ENCODE peak calls at places on chromosomes 4 and X, in nine cellular contexts. P is spleen, E is transverse colon, T is Panc1, C is GM12891, I is breast epithelium, S is HepG2, G is HCT116, Z is SK-N-SH. R is an unnamed sample.

GRCh38 chr4:147590249-147590920 is 26.8 kb upstream of the TMEM184C start:
- DNase-seq in P (no peak), T (peak), Z (peak), E (peak), C (peak), I (peak), S (peak), G (peak), R (peak)

GRCh38 chr4:76993787-76994641 is 44.5 kb downstream of the SEPTIN11 start:
- DNase-seq in G (no peak), C (peak), I (no peak), E (no peak), T (no peak), P (no peak), S (no peak), Z (no peak), R (no peak)

GRCh38 chrX:150935466-150935865 is 37.0 kb upstream of the CD99L2 start:
- DNase-seq in S (no peak), G (no peak), P (no peak), Z (no peak), I (no peak), E (no peak), T (no peak), C (no peak), R (no peak)

GRCh38 chrX:23493941-23494374 is 159.3 kb downstream of the PTCHD1 start:
- DNase-seq in I (no peak), S (no peak), Z (no peak), E (no peak), T (no peak), G (peak), P (no peak), C (no peak), R (peak)

GRCh38 chr4:25815586-25815985 is 47.2 kb downstream of the SEL1L3 start:
- DNase-seq in C (no peak), Z (no peak), I (no peak), P (no peak), G (no peak), E (no peak), S (no peak), T (no peak), R (no peak)

GRCh38 chr4:87978656-87979055 is 3.1 kb downstream of the SPP1 start:
- DNase-seq in Z (no peak), C (no peak), E (no peak), T (no peak), G (no peak), I (no peak), P (no peak), S (no peak), R (no peak)

GRCh38 chr4:106062452-106062875 is 167.2 kb downstream of the NPNT start:
- DNase-seq in S (peak), G (no peak), C (no peak), T (no peak), E (no peak), Z (no peak), P (no peak), I (no peak), R (peak)

GRCh38 chr4:54091637-54092404 is 8.1 kb upstream of the GSX2 start:
- DNase-seq in E (peak), T (no peak), S (peak), C (no peak), Z (peak), I (peak), G (no peak), P (peak), R (peak)

GRCh38 chr4:80074059-80074458 is 1.0 kb upstream of the ANTXR2 start:
- DNase-seq in G (no peak), I (no peak), Z (no peak), C (no peak), P (no peak), E (no peak), S (no peak), T (no peak), R (no peak)

GRCh38 chrX:97372006-97372766 is 488.5 kb downstream of the RPA4 start:
- DNase-seq in G (no peak), I (no peak), S (no peak), Z (no peak), E (no peak), P (no peak), C (no peak), T (no peak), R (no peak)

GRCh38 chrX:27735914-27736313 is 71.9 kb upstream of the MAGEB10 start:
- DNase-seq in T (no peak), G (no peak), E (no peak), Z (no peak), P (no peak), C (no peak), S (no peak), I (no peak), R (no peak)

GRCh38 chr4:141169391-141169790 is 36.1 kb upstream of the RNF150 start:
- DNase-seq in P (no peak), Z (no peak), C (no peak), E (no peak), T (no peak), G (no peak), S (no peak), I (no peak), R (no peak)

DNA sequence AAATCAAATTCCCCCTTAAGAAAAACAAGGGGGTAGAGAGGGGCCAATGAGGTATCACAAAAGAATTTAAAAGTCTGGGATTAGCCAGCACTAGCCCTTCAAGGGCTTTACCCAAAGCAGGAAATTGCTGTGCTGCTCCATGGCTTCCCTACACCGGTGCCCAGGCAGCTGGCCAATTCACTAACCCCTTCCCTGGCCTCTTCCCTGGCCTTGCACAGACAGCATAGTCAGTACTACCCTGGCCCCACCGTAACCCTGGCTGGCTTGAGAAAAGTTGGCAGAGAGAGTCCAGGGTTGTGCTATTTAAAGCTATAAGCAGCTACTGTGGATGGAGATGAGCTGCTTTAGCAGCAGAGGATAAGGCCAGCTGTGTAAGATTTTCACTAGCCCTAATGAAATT is 43.1 kb downstream of the ADAMTS3 start:
- DNase-seq in C (no peak), P (peak), Z (no peak), S (no peak), T (no peak), E (no peak), I (no peak), G (no peak), R (peak)
- TF ChIP-seq POLR2AphosphoS5 in C (no peak), P (peak), Z (no peak), S (no peak), T (no peak), E (no peak), I (no peak), G (no peak), R (no peak)

DNA sequence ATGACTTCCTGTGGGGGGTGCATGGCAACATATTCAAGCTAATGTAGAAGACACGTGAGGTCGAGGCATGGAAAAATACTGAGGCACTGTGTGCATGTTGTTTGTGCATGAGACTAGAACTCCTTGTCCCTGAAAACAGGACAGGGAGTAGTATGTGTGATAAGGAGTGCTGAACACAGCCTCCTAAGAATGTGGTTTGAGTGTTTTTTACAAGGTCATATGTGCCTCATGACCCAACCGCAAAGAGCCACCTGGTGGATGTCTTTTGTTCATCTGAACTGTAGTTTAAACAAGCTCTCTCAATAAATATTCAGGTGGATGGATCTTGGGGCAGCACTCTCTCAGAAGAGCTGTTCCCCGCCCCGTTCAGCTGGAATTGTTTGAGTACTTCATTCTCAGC is 226.6 kb downstream of the NLGN4X start:
- DNase-seq in P (no peak), G (no peak), I (no peak), T (no peak), E (no peak), C (no peak), S (no peak), Z (no peak), R (no peak)
- TF ChIP-seq POLR2AphosphoS5 in P (no peak), G (no peak), I (no peak), T (no peak), E (no peak), C (no peak), S (no peak), Z (no peak), R (no peak)

DNA sequence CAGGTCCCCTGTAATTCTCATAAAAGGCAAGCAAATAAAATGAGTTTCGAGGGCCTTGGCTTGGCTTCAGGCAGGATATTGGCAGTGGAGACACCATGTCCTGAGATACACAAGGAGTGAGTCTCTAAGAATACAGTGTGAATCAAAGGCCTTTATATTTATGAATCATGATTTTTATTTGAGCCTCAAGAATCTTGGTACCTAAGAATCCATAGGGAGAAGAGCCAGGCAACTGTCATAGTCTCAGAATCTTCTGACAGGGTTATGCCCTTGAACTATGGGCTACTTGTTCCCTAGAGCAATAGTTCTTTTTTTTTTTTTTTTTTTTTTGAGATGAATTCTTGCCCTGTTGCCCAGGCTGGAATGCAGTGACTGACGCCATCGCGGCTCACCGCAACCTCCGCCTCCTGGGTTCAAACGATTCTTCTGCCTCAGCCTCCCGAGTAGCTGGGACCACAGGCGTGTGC is 205.4 kb downstream of the LDB2 start:
- DNase-seq in E (peak), T (no peak), P (no peak), G (no peak), S (no peak), I (peak), C (no peak), Z (no peak), R (no peak)
- TF ChIP-seq POLR2AphosphoS5 in E (no peak), T (no peak), P (no peak), G (no peak), S (no peak), I (no peak), C (no peak), Z (no peak), R (no peak)

GRCh38 chrX:153799326-153799725 is 4.9 kb downstream of the SSR4 start:
- DNase-seq in Z (no peak), S (no peak), C (no peak), P (no peak), G (no peak), E (no peak), T (no peak), I (no peak), R (no peak)
- TF ChIP-seq POLR2AphosphoS5 in Z (no peak), S (no peak), C (no peak), P (no peak), G (no peak), E (no peak), T (no peak), I (no peak), R (no peak)

GRCh38 chrX:118498755-118499154 is 3.1 kb downstream of the DOCK11 start:
- DNase-seq in I (no peak), T (no peak), P (no peak), E (no peak), C (no peak), G (no peak), Z (no peak), S (no peak), R (no peak)
- TF ChIP-seq POLR2AphosphoS5 in I (no peak), T (no peak), P (no peak), E (no peak), C (no peak), G (no peak), Z (no peak), S (no peak), R (no peak)

DNA sequence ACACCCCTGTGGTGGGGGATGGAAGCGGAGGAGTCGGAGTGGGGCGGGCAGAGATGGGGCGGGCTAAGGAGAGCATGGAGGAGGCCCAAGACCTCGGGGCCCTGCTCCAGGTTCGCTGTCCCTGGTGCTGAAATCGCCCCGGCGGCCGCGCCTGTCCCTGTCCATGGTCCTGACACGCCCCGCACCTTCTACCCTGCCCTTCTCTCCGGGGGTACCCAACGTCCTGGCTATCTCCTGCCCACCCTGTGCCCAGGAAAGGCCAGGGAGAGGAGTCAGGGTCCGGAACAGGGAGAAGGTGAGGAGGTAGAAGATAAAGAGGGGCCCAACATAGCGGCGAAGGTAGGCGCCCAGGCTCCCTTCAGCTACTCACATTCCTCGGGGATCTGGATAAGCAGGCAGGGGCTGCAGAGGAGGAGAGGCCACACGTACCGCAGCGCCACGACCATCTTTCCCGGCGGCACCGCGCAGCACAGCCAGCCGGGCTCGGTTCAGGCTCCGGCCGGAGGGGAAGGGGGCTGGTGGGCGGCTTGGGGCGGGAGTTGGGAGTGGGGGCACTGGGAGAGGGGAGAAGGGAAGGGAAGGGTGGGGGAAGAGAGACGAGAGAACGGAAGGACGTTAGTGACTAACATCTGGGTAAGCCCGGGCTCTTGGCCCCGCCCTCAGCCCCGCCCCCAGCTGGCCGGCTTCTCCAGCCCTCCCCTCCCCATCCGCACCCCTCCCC is 10.4 kb downstream of the L1CAM start:
- DNase-seq in T (no peak), P (peak), G (no peak), S (no peak), Z (peak), I (no peak), E (peak), C (peak), R (peak)
- TF ChIP-seq POLR2AphosphoS5 in T (peak), P (no peak), G (no peak), S (no peak), Z (no peak), I (no peak), E (no peak), C (no peak), R (no peak)

GRCh38 chr4:61511716-61512488 is 311.8 kb downstream of the ADGRL3 start:
- DNase-seq in Z (no peak), I (no peak), S (no peak), E (no peak), P (no peak), C (no peak), T (no peak), G (no peak), R (peak)
- TF ChIP-seq POLR2AphosphoS5 in Z (no peak), I (no peak), S (no peak), E (no peak), P (no peak), C (no peak), T (no peak), G (no peak), R (no peak)

GRCh38 chr4:184838249-184839074 is 12.7 kb upstream of the ACSL1 start:
- DNase-seq in E (no peak), Z (no peak), I (no peak), C (no peak), G (no peak), T (no peak), S (peak), P (no peak), R (no peak)
- TF ChIP-seq POLR2AphosphoS5 in E (no peak), Z (no peak), I (no peak), C (no peak), G (no peak), T (no peak), S (no peak), P (no peak), R (no peak)

DNA sequence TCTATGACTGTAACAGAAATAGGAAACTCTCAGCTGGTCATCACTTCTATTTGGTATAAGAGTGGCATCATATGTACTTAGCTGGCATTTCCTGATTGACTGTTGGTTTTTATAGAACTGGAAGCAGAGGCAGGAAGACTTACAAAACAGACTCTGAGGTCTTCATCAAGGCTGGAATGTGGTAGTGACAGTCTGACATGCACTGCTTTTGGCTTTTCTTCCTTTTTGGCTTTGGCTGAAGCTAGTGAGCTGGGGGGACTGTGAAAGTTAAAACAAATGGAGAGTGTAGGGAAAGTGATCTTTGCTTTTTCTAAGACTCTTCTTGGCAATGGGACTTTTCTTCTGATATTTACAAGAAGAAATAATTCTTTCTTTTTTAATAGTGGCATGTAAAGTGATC is 121.1 kb upstream of the SLC4A4 start:
- DNase-seq in S (no peak), C (no peak), T (no peak), G (no peak), E (no peak), I (no peak), Z (no peak), P (no peak), R (no peak)
- TF ChIP-seq POLR2AphosphoS5 in S (no peak), C (no peak), T (no peak), G (no peak), E (no peak), I (no peak), Z (no peak), P (no peak), R (no peak)

R was measured in endothelial cell of umbilical vein.